ENCODE peak calls at places on chromosomes 12 and 14, in five cellular contexts. One of them, this sample, is unnamed. For H3K36me3, the result is how much of the 10 kb centered on the place peaks cover.

GRCh38 chr12:127355061-127355820 is 911.7 kb upstream of the TMEM132C start:
- DNase-seq in SK-N-SH: peak
- DNase-seq in esophagus muscularis mucosa: peak
- DNase-seq in stomach: no peak
- DNase-seq in HCT116: no peak
- DNase-seq in this sample: no peak

GRCh38 chr14:69441948-69442347 is 42.6 kb upstream of the PLEKHD1 start:
- DNase-seq in esophagus muscularis mucosa: no peak
- DNase-seq in SK-N-SH: no peak
- DNase-seq in stomach: no peak
- DNase-seq in HCT116: no peak
- DNase-seq in this sample: no peak

GRCh38 chr12:89575405-89575804 is 49.6 kb upstream of the POC1B start:
- DNase-seq in stomach: no peak
- DNase-seq in esophagus muscularis mucosa: no peak
- DNase-seq in HCT116: no peak
- DNase-seq in SK-N-SH: no peak
- DNase-seq in this sample: no peak

GRCh38 chr12:19006626-19007025 is 122.9 kb upstream of the PLEKHA5 start:
- DNase-seq in SK-N-SH: no peak
- DNase-seq in stomach: no peak
- DNase-seq in HCT116: no peak
- DNase-seq in esophagus muscularis mucosa: no peak
- DNase-seq in this sample: no peak

GRCh38 chr14:85535916-85536834 is 6.2 kb downstream of the FLRT2 start:
- DNase-seq in esophagus muscularis mucosa: no peak
- DNase-seq in HCT116: no peak
- DNase-seq in SK-N-SH: peak
- DNase-seq in stomach: no peak
- DNase-seq in this sample: no peak

GRCh38 chr12:19893514-19893913 is 454.2 kb downstream of the AEBP2 start:
- DNase-seq in SK-N-SH: no peak
- DNase-seq in esophagus muscularis mucosa: no peak
- DNase-seq in stomach: no peak
- DNase-seq in HCT116: peak
- DNase-seq in this sample: no peak

GRCh38 chr12:96121271-96121711 is 72.9 kb upstream of the ELK3 start:
- DNase-seq in stomach: no peak
- DNase-seq in HCT116: no peak
- DNase-seq in SK-N-SH: no peak
- DNase-seq in esophagus muscularis mucosa: no peak
- DNase-seq in this sample: no peak

GRCh38 chr12:53743277-53744129 is 8.3 kb downstream of the CISTR start:
- DNase-seq in SK-N-SH: peak
- DNase-seq in HCT116: no peak
- DNase-seq in stomach: peak
- DNase-seq in esophagus muscularis mucosa: no peak
- DNase-seq in this sample: no peak

GRCh38 chr12:104846056-104846762 is 111.9 kb downstream of the SLC41A2 start:
- DNase-seq in HCT116: no peak
- DNase-seq in esophagus muscularis mucosa: no peak
- DNase-seq in SK-N-SH: no peak
- DNase-seq in stomach: no peak
- DNase-seq in this sample: no peak

GRCh38 chr14:88518592-88519512 is 36.0 kb downstream of the PTPN21 start:
- DNase-seq in SK-N-SH: no peak
- DNase-seq in stomach: no peak
- DNase-seq in HCT116: no peak
- DNase-seq in esophagus muscularis mucosa: no peak
- DNase-seq in this sample: no peak

GRCh38 chr12:92625639-92626310 is 77.0 kb upstream of the PLEKHG7 start:
- DNase-seq in stomach: no peak
- DNase-seq in SK-N-SH: no peak
- DNase-seq in esophagus muscularis mucosa: no peak
- DNase-seq in HCT116: no peak
- DNase-seq in this sample: no peak

GRCh38 chr12:4282892-4283511 is 9.4 kb downstream of the CCND2 start:
- DNase-seq in esophagus muscularis mucosa: peak
- DNase-seq in SK-N-SH: no peak
- DNase-seq in HCT116: no peak
- DNase-seq in stomach: no peak
- DNase-seq in this sample: no peak
- H3K36me3 ChIP-seq in esophagus muscularis mucosa: under half
- H3K36me3 ChIP-seq in SK-N-SH: under half
- H3K36me3 ChIP-seq in HCT116: under half
- H3K36me3 ChIP-seq in stomach: half or more
- H3K36me3 ChIP-seq in this sample: under half

GRCh38 chr14:94316692-94317091 is 6.4 kb downstream of the SERPINA6 start:
- DNase-seq in HCT116: no peak
- DNase-seq in stomach: no peak
- DNase-seq in esophagus muscularis mucosa: no peak
- DNase-seq in SK-N-SH: no peak
- DNase-seq in this sample: no peak

GRCh38 chr14:94317259-94317658 is 5.9 kb downstream of the SERPINA6 start:
- DNase-seq in stomach: no peak
- DNase-seq in esophagus muscularis mucosa: no peak
- DNase-seq in SK-N-SH: no peak
- DNase-seq in HCT116: no peak
- DNase-seq in this sample: no peak

GRCh38 chr14:94321421-94322271 is 1.5 kb downstream of the SERPINA6 start:
- DNase-seq in SK-N-SH: no peak
- DNase-seq in HCT116: no peak
- DNase-seq in esophagus muscularis mucosa: no peak
- DNase-seq in stomach: no peak
- DNase-seq in this sample: no peak

GRCh38 chr14:94322648-94323570 is at the start of gene SERPINA6:
- DNase-seq in SK-N-SH: peak
- DNase-seq in HCT116: no peak
- DNase-seq in stomach: no peak
- DNase-seq in esophagus muscularis mucosa: peak
- DNase-seq in this sample: no peak

DNA sequence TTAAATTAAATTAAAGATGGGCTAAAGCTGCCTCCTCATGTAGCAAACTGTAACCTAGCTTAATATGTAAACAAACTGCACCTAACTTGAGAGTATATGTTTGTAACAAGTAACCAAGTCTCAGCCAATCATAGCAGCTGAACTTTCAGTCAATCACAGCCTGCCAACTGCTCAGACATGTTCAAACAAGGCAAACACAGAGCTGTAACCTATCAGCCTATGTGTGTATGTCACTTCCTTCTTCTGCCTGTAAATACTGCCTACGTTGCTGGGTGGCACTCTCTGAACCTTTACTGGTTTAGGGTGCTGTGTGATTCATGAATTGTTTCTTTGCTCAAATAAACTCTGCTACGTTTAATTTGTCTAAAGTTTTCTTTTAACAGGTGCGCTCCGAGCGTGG is 2.9 kb downstream of the SERPINA6 start:
- DNase-seq in esophagus muscularis mucosa: no peak
- DNase-seq in SK-N-SH: no peak
- DNase-seq in HCT116: no peak
- DNase-seq in stomach: no peak
- DNase-seq in this sample: no peak
- TF ChIP-seq POLR2AphosphoS5 in esophagus muscularis mucosa: no peak
- TF ChIP-seq POLR2AphosphoS5 in SK-N-SH: no peak
- TF ChIP-seq POLR2AphosphoS5 in HCT116: no peak
- TF ChIP-seq POLR2AphosphoS5 in stomach: no peak
- TF ChIP-seq POLR2AphosphoS5 in this sample: no peak

GRCh38 chr14:77556946-77557345 is 58.3 kb upstream of the ISM2 start:
- DNase-seq in stomach: no peak
- DNase-seq in SK-N-SH: no peak
- DNase-seq in HCT116: no peak
- DNase-seq in esophagus muscularis mucosa: no peak
- DNase-seq in this sample: no peak

GRCh38 chr14:77554816-77555599 is 56.4 kb upstream of the ISM2 start:
- DNase-seq in stomach: no peak
- DNase-seq in HCT116: no peak
- DNase-seq in SK-N-SH: no peak
- DNase-seq in esophagus muscularis mucosa: no peak
- DNase-seq in this sample: no peak

GRCh38 chr14:77559381-77559780 is 57.1 kb downstream of the SPTLC2 start:
- DNase-seq in stomach: no peak
- DNase-seq in SK-N-SH: no peak
- DNase-seq in HCT116: no peak
- DNase-seq in esophagus muscularis mucosa: no peak
- DNase-seq in this sample: no peak

GRCh38 chr14:77554207-77554606 is 55.6 kb upstream of the ISM2 start:
- DNase-seq in SK-N-SH: no peak
- DNase-seq in stomach: no peak
- DNase-seq in esophagus muscularis mucosa: no peak
- DNase-seq in HCT116: no peak
- DNase-seq in this sample: no peak

DNA sequence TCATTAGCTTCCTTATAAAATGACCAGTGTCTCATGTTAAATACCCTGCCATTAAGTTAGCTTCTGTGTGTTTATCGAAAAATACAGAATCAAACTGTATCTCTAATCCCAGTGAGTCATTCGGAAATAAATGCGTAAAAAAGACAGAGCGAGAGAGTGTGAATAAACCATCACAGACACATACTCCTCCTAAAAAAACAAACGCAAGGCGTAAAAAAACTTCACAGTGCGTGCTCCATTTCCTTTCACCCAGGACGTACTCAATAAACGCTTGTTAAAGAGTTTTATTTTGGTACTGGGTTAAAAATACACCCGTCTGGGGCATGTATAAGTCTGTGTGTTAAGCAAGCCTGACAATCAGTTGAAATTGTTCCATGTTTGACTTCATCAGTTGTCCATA is 58.8 kb upstream of the ISM2 start:
- DNase-seq in HCT116: no peak
- DNase-seq in SK-N-SH: no peak
- DNase-seq in stomach: no peak
- DNase-seq in esophagus muscularis mucosa: no peak
- DNase-seq in this sample: no peak
- H3K36me3 ChIP-seq in HCT116: under half
- H3K36me3 ChIP-seq in SK-N-SH: under half
- H3K36me3 ChIP-seq in stomach: half or more
- H3K36me3 ChIP-seq in esophagus muscularis mucosa: under half
- H3K36me3 ChIP-seq in this sample: under half

GRCh38 chr12:31368666-31369361 is 42.9 kb upstream of the SINHCAF start:
- DNase-seq in SK-N-SH: no peak
- DNase-seq in esophagus muscularis mucosa: no peak
- DNase-seq in HCT116: no peak
- DNase-seq in stomach: peak
- DNase-seq in this sample: no peak

GRCh38 chr12:31366104-31366621 is 40.2 kb upstream of the SINHCAF start:
- DNase-seq in stomach: no peak
- DNase-seq in SK-N-SH: no peak
- DNase-seq in esophagus muscularis mucosa: no peak
- DNase-seq in HCT116: no peak
- DNase-seq in this sample: no peak

GRCh38 chr12:31370645-31371620 is 45.0 kb upstream of the SINHCAF start:
- DNase-seq in HCT116: no peak
- DNase-seq in esophagus muscularis mucosa: no peak
- DNase-seq in stomach: no peak
- DNase-seq in SK-N-SH: no peak
- DNase-seq in this sample: no peak

DNA sequence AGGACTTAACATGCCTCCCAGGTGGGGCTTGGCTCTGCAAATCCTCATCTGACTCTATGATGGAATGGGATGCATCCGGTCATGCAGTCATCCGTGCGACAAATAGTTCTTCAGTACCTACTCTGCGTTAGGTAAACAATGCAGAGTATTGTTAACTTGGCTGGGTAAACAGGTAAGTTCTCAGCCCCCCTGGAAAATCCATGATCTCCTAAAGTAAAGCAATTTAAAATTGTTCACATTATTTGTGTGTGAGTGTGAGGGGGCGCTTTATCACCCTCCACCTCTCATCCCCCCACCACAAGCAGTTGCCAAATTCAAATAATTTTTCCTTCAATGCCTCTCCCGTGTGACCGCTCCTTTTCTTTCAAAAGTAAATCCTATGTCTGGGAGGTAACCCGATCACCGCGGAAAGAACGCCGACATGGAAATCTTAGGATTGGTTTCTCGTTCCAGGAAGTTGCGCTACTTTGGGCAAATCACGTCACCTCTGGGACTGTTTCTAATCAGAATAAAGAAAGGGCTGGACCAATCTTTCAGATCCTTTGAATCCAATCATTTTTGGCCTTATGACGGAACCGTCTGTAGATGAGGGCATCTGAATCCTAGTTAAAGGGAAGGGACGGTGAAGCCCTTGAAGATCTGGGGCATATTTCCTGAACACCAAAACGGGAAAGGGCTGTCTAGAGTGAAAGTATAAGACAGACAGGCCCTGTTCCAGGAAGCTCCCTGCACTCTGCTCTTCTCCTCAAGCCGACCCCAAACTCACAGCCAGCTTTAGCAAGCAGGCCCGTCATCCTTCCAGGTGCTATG is 44.0 kb upstream of the SINHCAF start:
- DNase-seq in SK-N-SH: no peak
- DNase-seq in HCT116: no peak
- DNase-seq in esophagus muscularis mucosa: no peak
- DNase-seq in stomach: peak
- DNase-seq in this sample: no peak
- TF ChIP-seq POLR2AphosphoS5 in SK-N-SH: no peak
- TF ChIP-seq POLR2AphosphoS5 in HCT116: no peak
- TF ChIP-seq POLR2AphosphoS5 in esophagus muscularis mucosa: no peak
- TF ChIP-seq POLR2AphosphoS5 in stomach: no peak
- TF ChIP-seq POLR2AphosphoS5 in this sample: no peak

GRCh38 chr12:109191621-109192250 is 75.3 kb downstream of the ACACB start:
- DNase-seq in SK-N-SH: no peak
- DNase-seq in esophagus muscularis mucosa: no peak
- DNase-seq in HCT116: no peak
- DNase-seq in stomach: no peak
- DNase-seq in this sample: no peak

GRCh38 chr12:109193896-109194295 is 77.5 kb downstream of the ACACB start:
- DNase-seq in stomach: no peak
- DNase-seq in esophagus muscularis mucosa: no peak
- DNase-seq in HCT116: no peak
- DNase-seq in SK-N-SH: no peak
- DNase-seq in this sample: no peak

GRCh38 chr12:109189291-109189690 is 72.9 kb downstream of the ACACB start:
- DNase-seq in esophagus muscularis mucosa: no peak
- DNase-seq in HCT116: no peak
- DNase-seq in stomach: no peak
- DNase-seq in SK-N-SH: no peak
- DNase-seq in this sample: no peak

GRCh38 chr12:109196332-109196731 is 79.9 kb downstream of the ACACB start:
- DNase-seq in HCT116: no peak
- DNase-seq in stomach: no peak
- DNase-seq in SK-N-SH: no peak
- DNase-seq in esophagus muscularis mucosa: no peak
- DNase-seq in this sample: no peak

DNA sequence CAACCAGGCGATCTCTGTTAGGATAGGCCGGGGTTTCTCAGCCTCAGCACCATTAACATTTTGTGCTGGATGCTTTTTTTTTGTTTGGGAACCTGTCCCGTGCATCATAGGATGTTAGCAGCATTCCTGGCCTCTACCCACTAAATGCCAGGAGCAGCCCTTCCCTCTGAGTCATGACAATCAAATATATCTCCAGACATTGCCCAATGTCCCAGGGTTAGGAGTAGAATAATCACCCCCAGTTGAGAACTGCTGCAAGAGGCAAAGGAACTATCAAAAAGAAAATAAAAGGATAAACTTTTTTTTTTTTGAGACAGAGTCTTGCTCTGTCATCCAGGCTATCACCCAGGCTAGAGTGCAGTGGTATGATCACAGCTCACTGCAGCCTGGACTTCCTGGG is 76.0 kb downstream of the ACACB start:
- DNase-seq in stomach: no peak
- DNase-seq in SK-N-SH: no peak
- DNase-seq in HCT116: no peak
- DNase-seq in esophagus muscularis mucosa: no peak
- DNase-seq in this sample: no peak
- H3K36me3 ChIP-seq in stomach: half or more
- H3K36me3 ChIP-seq in SK-N-SH: under half
- H3K36me3 ChIP-seq in HCT116: under half
- H3K36me3 ChIP-seq in esophagus muscularis mucosa: half or more
- H3K36me3 ChIP-seq in this sample: under half

This sample was measured in vagina.